ENCODE peak calls at places on chromosomes 3 and 15, in four cellular contexts. S is tibial artery; W is keratinocyte; T is CD4-positive, CD25-positive, alpha-beta regulatory T cell. F is an unnamed sample.

GRCh38 chr15:48493084-48493762 is 152.3 kb downstream of the FBN1 start:
- DNase-seq in S (no peak), W (no peak), T (no peak), F (no peak)

GRCh38 chr3:40247714-40248113 is 61.8 kb upstream of the EIF1B start:
- DNase-seq in S (no peak), W (no peak), T (no peak), F (no peak)

GRCh38 chr3:48088749-48089466 is 72.7 kb upstream of the MAP4 start:
- DNase-seq in T (peak; percentile 90), S (peak; percentile 97), W (peak; percentile 66), F (peak; percentile 89)

GRCh38 chr3:39577541-39577940 is 110.1 kb downstream of the MOBP start:
- DNase-seq in W (no peak), T (no peak), S (no peak), F (no peak)

GRCh38 chr3:98733778-98734281 is 29.3 kb upstream of the ST3GAL6 start:
- DNase-seq in W (no peak), T (no peak), S (no peak), F (no peak)

GRCh38 chr15:78067328-78068241 is 9.9 kb downstream of the TBC1D2B start:
- DNase-seq in S (no peak), W (no peak), T (no peak), F (no peak)

GRCh38 chr3:133408366-133408765 is 8.5 kb downstream of the BFSP2 start:
- DNase-seq in T (no peak), W (no peak), S (no peak), F (no peak)

GRCh38 chr15:42385206-42385979 is 26.1 kb downstream of the CAPN3 start:
- DNase-seq in T (no peak), W (no peak), S (no peak), F (no peak)

GRCh38 chr3:79175870-79176269 is 591.9 kb downstream of the ROBO1 start:
- DNase-seq in S (no peak), T (no peak), W (no peak), F (no peak)

GRCh38 chr15:45149060-45149459 is 19.3 kb downstream of the DUOX1 start:
- DNase-seq in S (no peak), W (no peak), T (no peak), F (no peak)

GRCh38 chr3:182284793-182285192 is 508.5 kb upstream of the ATP11B start:
- DNase-seq in W (no peak), S (no peak), T (no peak), F (no peak)

GRCh38 chr3:59839283-59839682 is 789.5 kb upstream of the CFAP20DC start:
- DNase-seq in S (no peak), T (no peak), W (no peak), F (no peak)

DNA sequence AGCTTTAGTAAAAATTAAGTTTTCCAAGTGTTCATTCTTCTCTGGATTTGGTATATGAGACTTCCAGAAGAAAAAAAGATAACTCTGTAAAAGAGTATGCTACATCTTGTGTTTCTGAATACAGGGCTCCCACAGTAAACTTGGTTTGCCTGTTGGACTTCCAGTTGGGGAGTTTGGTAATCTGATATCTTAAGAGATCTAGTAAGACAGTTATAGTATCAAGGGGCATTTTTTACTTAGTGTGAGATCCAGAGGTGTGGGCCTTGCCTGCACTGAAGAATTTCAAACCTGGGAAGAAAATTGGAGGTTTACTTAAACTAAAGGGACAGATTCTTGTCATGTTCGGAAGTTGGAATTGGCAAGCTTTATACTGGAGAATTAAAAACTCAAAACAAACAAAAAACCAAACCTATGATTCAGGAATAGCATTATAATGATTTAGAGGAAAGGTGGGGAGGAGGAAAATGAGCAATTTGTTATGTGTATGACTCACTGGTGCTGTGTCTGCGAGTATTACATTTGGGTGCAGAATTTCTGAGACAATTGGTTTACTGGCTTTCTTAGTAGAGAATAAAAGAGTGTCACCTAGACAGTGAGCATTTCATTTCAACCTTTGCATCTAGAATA is 58.9 kb upstream of the ULK4 start:
- DNase-seq in W (no peak), S (no peak), T (no peak), F (no peak)
- H3K27ac ChIP-seq in W (peak overlapping the region; percentile 89), S (peak overlapping the region; percentile 36), T (no peak overlapping the region), F (no peak overlapping the region)

DNA sequence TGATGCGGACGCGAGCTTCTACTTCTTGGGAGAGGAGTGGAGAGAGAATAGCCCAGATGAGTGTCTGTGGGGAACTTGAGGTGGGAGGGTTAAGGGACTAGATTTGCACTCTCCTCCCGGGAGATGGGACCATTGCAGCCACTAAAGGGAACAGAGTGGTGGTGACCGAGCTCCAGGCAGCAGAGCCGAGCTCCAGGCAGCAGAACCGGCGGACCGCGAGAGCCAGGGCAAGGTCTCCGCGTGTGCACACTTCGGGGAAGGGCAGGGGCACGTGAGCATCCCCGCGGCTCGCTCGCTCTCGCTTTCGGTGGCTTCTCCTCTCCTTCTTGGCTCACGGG is 1.1 kb downstream of the IGDCC3 start:
- DNase-seq in T (no peak), S (no peak), W (no peak), F (no peak)
- H3K4me3 ChIP-seq in T (no peak overlapping the region), S (peak overlapping the region; percentile 47), W (peak overlapping the region; percentile 24), F (peak overlapping the region; percentile 46)

DNA sequence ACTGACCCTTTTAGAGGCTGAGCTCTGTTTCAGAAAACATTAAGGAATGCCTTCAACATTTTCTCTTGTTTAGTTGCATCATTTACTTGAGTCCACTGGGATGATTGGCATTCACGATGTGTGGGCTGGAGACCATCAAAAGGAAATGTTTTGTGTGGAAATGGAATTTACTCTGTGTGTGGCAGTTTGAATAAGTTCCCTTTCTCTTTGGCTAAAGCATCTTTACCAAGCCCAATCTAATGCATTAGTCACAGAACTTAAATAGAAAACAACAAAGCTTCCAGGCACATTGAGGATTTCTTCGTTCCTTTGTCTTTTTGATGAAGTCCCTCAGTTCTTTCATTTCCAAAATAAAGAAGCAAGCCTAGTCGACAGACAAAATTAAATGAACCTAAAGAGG is 633.8 kb upstream of the TGFBR2 start:
- DNase-seq in S (no peak), W (no peak), T (no peak), F (no peak)
- H3K9me3 ChIP-seq in S (no peaks in the 10 kb centered on the region), W (no peaks in the 10 kb centered on the region), T (no peaks in the 10 kb centered on the region), F (no peaks in the 10 kb centered on the region)

GRCh38 chr15:75178938-75179772 is 22.5 kb upstream of the C15orf39 start:
- DNase-seq in W (no peak), T (no peak), S (peak; percentile 19), F (peak; percentile 4)

GRCh38 chr15:75177360-75178071 is 24.2 kb upstream of the C15orf39 start:
- DNase-seq in S (peak; percentile 19), T (no peak), W (no peak), F (no peak)

GRCh38 chr15:75181780-75182179 is 19.9 kb upstream of the C15orf39 start:
- DNase-seq in T (no peak), S (no peak), W (no peak), F (no peak)

GRCh38 chr15:75178171-75178937 is 23.3 kb upstream of the C15orf39 start:
- DNase-seq in S (peak; percentile 64), T (no peak), W (no peak), F (no peak)

DNA sequence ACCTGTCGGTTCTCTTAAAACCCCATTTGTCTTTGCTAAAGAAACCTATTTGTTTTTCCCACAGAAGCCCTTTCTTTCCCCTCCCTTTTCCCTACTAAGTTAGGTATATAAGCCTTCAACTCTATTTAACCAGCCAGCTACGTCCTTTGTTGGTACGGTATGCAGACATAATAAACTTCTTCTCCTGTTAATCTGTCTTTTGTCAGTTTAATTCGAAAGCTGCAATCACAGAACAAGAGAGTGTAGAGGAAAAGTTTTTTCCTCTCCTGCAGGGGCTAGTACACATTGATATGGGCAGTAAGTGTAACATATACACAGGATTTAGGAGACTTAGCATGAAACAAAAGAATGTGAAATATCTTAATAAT is 21.9 kb upstream of the C15orf39 start:
- DNase-seq in W (no peak), T (no peak), S (no peak), F (no peak)
- H3K27ac ChIP-seq in W (no peak overlapping the region), T (no peak overlapping the region), S (peak overlapping the region; percentile 83), F (no peak overlapping the region)

GRCh38 chr3:10438902-10439610 is 66.3 kb downstream of the ATP2B2 start:
- DNase-seq in W (no peak), T (no peak), S (no peak), F (no peak)

GRCh38 chr3:10435850-10436249 is 69.5 kb downstream of the ATP2B2 start:
- DNase-seq in W (no peak), T (no peak), S (no peak), F (no peak)

GRCh38 chr3:10437272-10437994 is 68.0 kb downstream of the ATP2B2 start:
- DNase-seq in S (no peak), T (peak; percentile 21), W (no peak), F (peak; percentile 52)

GRCh38 chr3:10434938-10435336 is 70.4 kb downstream of the ATP2B2 start:
- DNase-seq in T (no peak), W (no peak), S (no peak), F (no peak)

DNA sequence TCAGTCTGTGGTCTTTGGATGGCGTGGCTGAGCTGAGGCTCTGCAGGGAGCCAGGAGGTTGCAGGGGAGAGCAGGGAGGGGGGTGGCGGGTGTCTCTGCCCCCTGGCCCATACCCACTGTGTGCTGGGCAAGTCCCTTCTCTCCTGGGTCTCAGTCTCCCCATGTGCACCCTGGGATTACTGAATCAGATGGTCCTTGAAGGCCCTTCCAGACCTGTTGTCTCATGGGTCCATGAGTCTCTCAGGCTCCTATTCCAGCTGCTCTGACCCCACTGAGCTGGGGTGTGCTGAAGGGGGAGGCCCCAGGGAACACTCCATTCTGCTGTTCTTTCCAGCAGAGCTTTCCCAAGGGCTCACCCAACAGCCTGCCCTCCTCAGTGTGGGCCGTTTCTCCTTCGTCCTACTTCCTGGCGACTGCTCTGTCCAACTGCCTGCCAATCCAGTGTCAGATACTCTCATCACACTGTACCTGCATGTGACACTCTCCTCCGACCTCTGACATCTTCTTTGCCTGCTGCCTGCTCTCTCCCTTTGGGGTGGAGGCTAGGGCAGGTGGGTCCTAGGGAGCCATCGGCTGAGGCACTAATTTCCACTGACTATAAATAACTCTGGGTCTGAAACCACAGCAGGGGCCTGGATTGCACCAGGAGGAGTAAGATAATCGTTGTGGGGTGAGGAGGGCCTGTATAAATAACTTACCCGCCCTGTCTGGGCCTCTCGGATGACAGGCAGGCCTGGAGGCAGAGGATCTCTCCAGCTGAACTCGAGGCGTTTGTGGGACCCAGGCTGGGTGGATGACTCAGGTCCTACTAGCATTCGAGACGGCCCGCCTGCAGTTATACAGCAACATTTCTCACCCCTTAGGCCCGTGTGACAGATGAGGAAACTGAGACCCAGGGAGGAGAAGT is 67.1 kb downstream of the ATP2B2 start:
- DNase-seq in T (no peak), S (no peak), W (no peak), F (no peak)
- H3K4me3 ChIP-seq in T (no peak overlapping the region), S (no peak overlapping the region), W (no peak overlapping the region), F (no peak overlapping the region)

GRCh38 chr3:44729384-44729910 is at the start of gene ZNF501:
- DNase-seq in S (peak; percentile 95), W (peak; percentile 40), T (peak; percentile 72), F (peak; percentile 74)
- H3K9me3 ChIP-seq in S (peaks cover 8% of the 10 kb centered on the region), W (peaks cover 21% of the 10 kb centered on the region), T (peaks cover 70% of the 10 kb centered on the region), F (no peaks in the 10 kb centered on the region)

DNA sequence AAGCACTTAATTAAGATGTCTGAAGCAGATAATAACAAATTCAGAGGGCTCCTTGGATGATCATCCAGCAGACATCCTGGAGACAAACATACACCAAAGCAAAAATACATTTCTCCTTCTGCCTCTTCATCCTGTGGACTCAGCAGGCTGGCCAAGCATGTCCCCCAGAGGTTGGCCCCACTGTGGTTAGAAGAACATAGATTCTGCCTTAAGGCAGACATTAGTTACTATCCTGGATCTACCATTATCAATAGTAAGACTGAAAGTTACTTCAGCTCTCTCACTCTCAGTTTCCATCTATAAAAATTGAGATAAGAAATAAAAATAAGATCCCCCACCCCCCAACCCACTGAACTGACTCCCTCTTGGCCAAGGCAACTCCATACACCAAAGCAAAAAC is 28.6 kb upstream of the TGFBR2 start:
- DNase-seq in T (no peak), W (no peak), S (no peak), F (no peak)
- H3K27ac ChIP-seq in T (no peak overlapping the region), W (no peak overlapping the region), S (no peak overlapping the region), F (no peak overlapping the region)

F was measured in naive thymus-derived CD4-positive, alpha-beta T cell.